ENCODE peak calls at places on chromosomes 1 and 21, in seven cellular contexts. A is brain microvascular endothelial cell, L is neural progenitor cell, X is heart left ventricle, E is body of pancreas, J is transverse colon, W is HCT116. V is an unnamed sample.

GRCh38 chr1:39144943-39145650 is 59.4 kb upstream of the MACF1 start:
- DNase-seq in A (no peak), L (no peak), X (no peak), E (no peak), J (no peak), W (no peak), V (no peak)

GRCh38 chr1:30908886-30909777 is 574 bp upstream of the SDC3 start:
- DNase-seq in A (no peak), L (peak), X (no peak), E (no peak), J (peak), W (no peak), V (peak)

GRCh38 chr1:93964777-93965200 is 55.6 kb upstream of the GCLM start:
- DNase-seq in A (peak), L (no peak), X (no peak), E (no peak), J (no peak), W (no peak), V (no peak)

GRCh38 chr1:114320586-114320985 is 166.9 kb upstream of the SYT6 start:
- DNase-seq in A (peak), L (no peak), X (no peak), E (no peak), J (no peak), W (no peak), V (no peak)

GRCh38 chr1:21174638-21175323 is 1.9 kb downstream of the EIF4G3 start:
- DNase-seq in A (peak), L (no peak), X (no peak), E (peak), J (no peak), W (no peak), V (no peak)

GRCh38 chr1:230919201-230919600 is 50.9 kb upstream of the C1orf198 start:
- DNase-seq in A (no peak), L (no peak), X (no peak), E (no peak), J (peak), W (no peak), V (no peak)

GRCh38 chr1:21541835-21542234 is 32.6 kb downstream of the ALPL start:
- DNase-seq in A (peak), L (no peak), X (peak), E (peak), J (no peak), W (no peak), V (no peak)

GRCh38 chr1:171243878-171244277 is 4.4 kb upstream of the FMO1 start:
- DNase-seq in A (no peak), L (no peak), X (no peak), E (no peak), J (no peak), W (no peak), V (no peak)

GRCh38 chr1:40450491-40451237 is 388 bp downstream of the ZFP69B start:
- DNase-seq in A (peak), L (peak), X (peak), E (peak), J (peak), W (no peak), V (no peak)

GRCh38 chr1:231053493-231054162 is 13.6 kb upstream of the FAM89A start:
- DNase-seq in A (peak), L (no peak), X (peak), E (peak), J (peak), W (no peak), V (peak)

GRCh38 chr1:111847519-111847918 is 91.8 kb downstream of the DDX20 start:
- DNase-seq in A (no peak), L (no peak), X (no peak), E (no peak), J (no peak), W (no peak), V (no peak)

GRCh38 chr1:110722835-110723234 is 48.1 kb upstream of the KCNA3 start:
- DNase-seq in A (no peak), L (no peak), X (no peak), E (no peak), J (no peak), W (no peak), V (no peak)

GRCh38 chr1:245859510-245860114 is 647.5 kb downstream of the SMYD3 start:
- DNase-seq in A (peak), L (no peak), X (no peak), E (no peak), J (no peak), W (no peak), V (no peak)

GRCh38 chr1:224087358-224087757 is 26.6 kb upstream of the FBXO28 start:
- DNase-seq in A (no peak), L (no peak), X (no peak), E (no peak), J (no peak), W (no peak), V (no peak)

GRCh38 chr1:161195171-161195570 is 3.7 kb downstream of the ADAMTS4 start:
- DNase-seq in A (no peak), L (no peak), X (no peak), E (no peak), J (no peak), W (no peak), V (no peak)

GRCh38 chr21:43790053-43790524 is 712 bp downstream of the RRP1 start:
- DNase-seq in A (no peak), L (no peak), X (no peak), E (no peak), J (no peak), W (no peak), V (no peak)

GRCh38 chr1:45862008-45862407 is 58.6 kb downstream of the MAST2 start:
- DNase-seq in A (no peak), L (no peak), X (no peak), E (no peak), J (no peak), W (no peak), V (no peak)
- H3K27ac ChIP-seq in A (no peak), L (no peak), X (no peak), E (no peak), J (no peak), W (no peak), V (no peak)

GRCh38 chr1:206752481-206752880 is 18.1 kb upstream of the IL19 start:
- DNase-seq in A (no peak), L (no peak), X (no peak), E (no peak), J (no peak), W (no peak), V (no peak)
- TF ChIP-seq CTCF in A (no peak), L (no peak), X (no peak), E (no peak), J (no peak), W (no peak), V (no peak)

DNA sequence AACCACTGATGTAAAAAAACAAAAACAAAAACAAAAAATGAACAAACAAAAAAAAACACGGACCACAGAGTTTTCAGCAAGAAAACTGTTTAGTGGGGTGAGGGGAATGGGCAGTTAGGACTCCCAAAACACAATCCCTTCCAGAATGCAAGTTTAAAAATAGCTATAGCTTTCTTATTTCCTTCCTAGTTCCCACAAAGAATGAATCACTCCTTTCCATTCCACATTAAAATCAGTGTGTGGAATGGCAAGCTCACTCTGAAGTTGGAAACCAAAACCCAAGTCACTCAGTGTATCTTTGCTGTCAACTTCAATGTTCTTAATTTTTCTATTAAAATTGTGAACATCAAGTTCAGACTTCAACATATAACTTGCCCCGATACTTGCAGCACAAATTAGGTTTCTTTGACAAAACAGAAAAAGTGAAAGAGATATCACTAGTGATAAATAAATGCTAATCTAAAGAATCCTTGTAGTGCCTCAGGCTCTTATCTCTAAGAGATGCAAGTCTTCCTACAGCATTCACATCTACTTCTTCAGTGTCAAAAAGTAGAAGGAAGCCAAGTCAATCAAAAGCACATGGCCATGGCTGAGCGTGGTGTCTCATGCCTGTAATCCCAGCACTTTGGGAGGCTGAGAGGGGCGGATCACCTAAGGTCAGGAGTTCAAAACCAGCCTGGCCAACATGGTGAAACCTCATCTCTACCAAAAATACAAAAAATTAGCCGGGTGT is 45.5 kb downstream of the TOR3A start:
- DNase-seq in A (no peak), L (no peak), X (no peak), E (no peak), J (no peak), W (no peak), V (no peak)
- H3K27ac ChIP-seq in A (peak), L (no peak), X (peak), E (no peak), J (no peak), W (peak), V (no peak)

DNA sequence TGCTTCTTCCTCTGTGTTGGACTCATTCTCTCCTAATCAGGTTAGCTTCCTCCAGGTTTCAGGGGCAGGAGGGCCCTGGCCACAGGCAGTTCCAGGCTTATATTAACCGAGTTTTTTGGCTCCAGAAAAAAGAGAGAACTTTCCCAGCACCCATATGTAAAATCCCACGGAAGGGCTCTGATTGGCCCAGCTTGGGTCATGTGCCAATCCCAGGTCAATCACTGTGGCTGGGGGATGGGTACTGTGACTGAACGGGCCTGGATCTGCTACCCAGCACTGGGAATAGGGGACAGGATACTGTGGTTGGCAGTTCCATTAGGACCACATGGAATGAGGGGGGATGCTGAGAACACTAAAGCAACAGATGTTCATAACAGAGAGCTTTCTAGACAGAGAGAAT is 51.0 kb upstream of the NEK2 start:
- DNase-seq in A (no peak), L (no peak), X (no peak), E (no peak), J (no peak), W (no peak), V (no peak)
- TF ChIP-seq CTCF in A (no peak), L (no peak), X (no peak), E (no peak), J (no peak), W (no peak), V (no peak)

DNA sequence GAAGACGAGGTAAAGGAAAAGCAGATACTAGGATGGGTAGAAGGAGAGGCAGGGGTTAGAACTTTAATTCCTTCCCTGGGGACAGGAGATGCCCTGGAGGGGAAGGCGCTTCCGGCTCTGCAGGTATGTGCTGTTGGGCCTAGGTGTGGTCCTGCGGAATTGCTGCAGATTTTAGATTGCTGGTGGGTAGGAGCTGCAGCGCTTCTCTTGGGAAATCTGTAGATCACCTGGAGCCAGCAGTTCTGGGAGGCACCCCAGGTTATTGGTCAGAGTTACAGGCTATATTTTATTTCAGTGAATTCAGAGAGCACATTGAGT is 1.1 kb downstream of the MGST3 start:
- DNase-seq in A (no peak), L (peak), X (no peak), E (no peak), J (peak), W (no peak), V (no peak)
- H3K27ac ChIP-seq in A (peak), L (no peak), X (peak), E (peak), J (peak), W (peak), V (peak)

GRCh38 chr1:25952851-25953401 is 44.9 kb downstream of the PAFAH2 start:
- DNase-seq in A (peak), L (no peak), X (peak), E (no peak), J (no peak), W (no peak), V (peak)
- TF ChIP-seq CTCF in A (no peak), L (no peak), X (no peak), E (no peak), J (no peak), W (no peak), V (no peak)

DNA sequence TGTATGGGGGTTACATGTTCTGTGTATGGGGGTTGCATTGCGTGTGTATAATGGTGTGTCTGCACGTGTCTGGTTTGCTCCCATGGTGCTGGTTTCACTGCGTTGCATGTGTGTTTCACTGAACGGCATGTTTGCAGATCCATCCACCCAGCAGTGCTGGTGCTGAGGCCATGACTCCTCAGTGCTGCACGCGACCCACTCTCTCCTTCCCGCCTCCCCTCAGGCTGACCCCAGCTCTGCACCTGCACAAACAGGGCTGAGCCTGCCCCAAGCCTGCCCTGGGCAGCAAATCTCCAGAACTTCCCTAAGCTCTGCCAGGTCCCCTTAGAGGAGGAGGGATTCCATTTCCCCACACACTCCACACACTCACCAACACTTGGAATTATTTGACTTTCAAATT is 18.7 kb downstream of the ACTRT2 start:
- DNase-seq in A (no peak), L (no peak), X (no peak), E (no peak), J (no peak), W (no peak), V (no peak)
- H3K27ac ChIP-seq in A (no peak), L (no peak), X (no peak), E (no peak), J (no peak), W (no peak), V (no peak)

GRCh38 chr1:181551249-181551648 is 67.9 kb downstream of the CACNA1E start:
- DNase-seq in A (no peak), L (peak), X (no peak), E (no peak), J (peak), W (no peak), V (no peak)
- TF ChIP-seq CTCF in A (no peak), L (no peak), X (no peak), E (no peak), J (no peak), W (no peak), V (no peak)

DNA sequence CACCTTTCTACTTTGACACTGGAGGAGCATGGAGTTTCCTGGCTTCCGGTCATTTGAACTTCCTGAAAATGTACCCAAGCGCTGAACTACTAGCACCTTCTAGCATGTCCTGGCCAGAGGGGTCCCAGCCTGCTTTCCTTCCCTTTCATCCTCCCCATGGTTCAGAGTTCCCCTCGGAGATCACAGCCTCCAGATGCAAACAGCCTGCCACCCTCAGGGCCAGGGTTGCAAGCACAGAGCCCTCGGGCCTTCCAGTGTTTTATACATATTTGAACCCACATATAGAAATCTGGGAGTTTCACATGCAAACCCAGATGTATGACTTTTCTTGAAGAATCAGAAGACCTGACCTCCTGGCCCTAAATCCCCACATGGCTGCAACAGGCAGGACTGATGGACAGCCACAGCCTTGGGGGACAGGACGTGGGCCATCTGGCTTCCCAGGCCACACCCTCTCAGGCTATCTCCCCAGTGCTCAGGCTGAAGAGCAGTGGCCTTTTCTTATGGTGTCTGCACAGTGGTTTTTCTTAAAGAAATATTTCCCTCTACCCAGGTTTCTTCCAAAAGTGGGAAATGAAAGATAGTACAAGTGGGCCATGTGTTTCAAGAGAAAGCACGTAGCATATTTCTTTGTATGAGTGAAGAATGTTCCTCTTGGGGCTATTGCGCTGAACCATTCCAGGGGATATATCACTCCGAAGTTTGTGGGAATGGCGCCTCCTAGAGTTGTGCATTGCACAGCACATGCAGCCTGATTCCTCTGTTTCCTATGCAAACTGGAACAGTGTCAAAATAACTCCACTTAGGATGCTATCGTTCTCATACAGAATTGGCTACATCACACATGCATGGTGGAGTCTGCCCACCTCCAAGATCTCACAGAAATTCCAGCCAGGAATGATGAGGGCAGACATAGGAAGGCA is 232.0 kb upstream of the VAMP3 start:
- DNase-seq in A (no peak), L (no peak), X (no peak), E (no peak), J (no peak), W (no peak), V (no peak)
- H3K27ac ChIP-seq in A (no peak), L (no peak), X (no peak), E (no peak), J (no peak), W (no peak), V (no peak)

V was measured in uterus.